ENCODE peak calls at places on chromosome 17, in nine cellular contexts. One of them, this sample, is unnamed.

GRCh38 chr17:7884581-7885356 is 3.8 kb upstream of the CHD3 start:
- DNase-seq in amniotic stem cell: no peak
- DNase-seq in choroid plexus epithelial cell: no peak
- DNase-seq in dermis blood vessel endothelial cell: peak; percentile 9
- DNase-seq in stimulated activated CD8-positive, alpha-beta memory T cell treated with anti-CD3 and anti-CD28 coated beads, Interleukin-4, amount 100 ng/mL, for 24 hours: peak; percentile 26
- DNase-seq in fibroblast of pulmonary artery: no peak
- DNase-seq in stimulated activated CD4-positive, alpha-beta T cell treated with anti-CD3 and anti-CD28 coated beads, TNF-alpha, amount 100 ng/mL, for 24 hours: peak; percentile 17
- DNase-seq in activated CD4-positive, alpha-beta T cell treated with anti-CD3 and anti-CD28 coated beads for 36 hours: peak; percentile 55
- DNase-seq in COR-L47: no peak
- DNase-seq in this sample: no peak

GRCh38 chr17:56913000-56913866 is 616 bp downstream of the TRIM25 start:
- DNase-seq in stimulated activated CD8-positive, alpha-beta memory T cell treated with anti-CD3 and anti-CD28 coated beads, Interleukin-4, amount 100 ng/mL, for 24 hours: no peak
- DNase-seq in activated CD4-positive, alpha-beta T cell treated with anti-CD3 and anti-CD28 coated beads for 36 hours: no peak
- DNase-seq in choroid plexus epithelial cell: peak; percentile 25
- DNase-seq in dermis blood vessel endothelial cell: peak; percentile 37
- DNase-seq in fibroblast of pulmonary artery: peak; percentile 10
- DNase-seq in stimulated activated CD4-positive, alpha-beta T cell treated with anti-CD3 and anti-CD28 coated beads, TNF-alpha, amount 100 ng/mL, for 24 hours: peak; percentile 18
- DNase-seq in amniotic stem cell: no peak
- DNase-seq in COR-L47: peak; percentile 33
- DNase-seq in this sample: no peak

GRCh38 chr17:81043725-81044427 is 8.9 kb downstream of the BAIAP2 start:
- DNase-seq in stimulated activated CD8-positive, alpha-beta memory T cell treated with anti-CD3 and anti-CD28 coated beads, Interleukin-4, amount 100 ng/mL, for 24 hours: no peak
- DNase-seq in activated CD4-positive, alpha-beta T cell treated with anti-CD3 and anti-CD28 coated beads for 36 hours: no peak
- DNase-seq in fibroblast of pulmonary artery: no peak
- DNase-seq in choroid plexus epithelial cell: peak; percentile 76
- DNase-seq in COR-L47: no peak
- DNase-seq in stimulated activated CD4-positive, alpha-beta T cell treated with anti-CD3 and anti-CD28 coated beads, TNF-alpha, amount 100 ng/mL, for 24 hours: no peak
- DNase-seq in amniotic stem cell: no peak
- DNase-seq in dermis blood vessel endothelial cell: peak; percentile 61
- DNase-seq in this sample: peak; percentile 27

GRCh38 chr17:77460514-77461046 is 319.8 kb downstream of the SEC14L1 start:
- DNase-seq in activated CD4-positive, alpha-beta T cell treated with anti-CD3 and anti-CD28 coated beads for 36 hours: no peak
- DNase-seq in amniotic stem cell: no peak
- DNase-seq in stimulated activated CD4-positive, alpha-beta T cell treated with anti-CD3 and anti-CD28 coated beads, TNF-alpha, amount 100 ng/mL, for 24 hours: no peak
- DNase-seq in dermis blood vessel endothelial cell: no peak
- DNase-seq in choroid plexus epithelial cell: no peak
- DNase-seq in COR-L47: no peak
- DNase-seq in stimulated activated CD8-positive, alpha-beta memory T cell treated with anti-CD3 and anti-CD28 coated beads, Interleukin-4, amount 100 ng/mL, for 24 hours: no peak
- DNase-seq in fibroblast of pulmonary artery: no peak
- DNase-seq in this sample: no peak

GRCh38 chr17:10772425-10773380 is 31.2 kb downstream of the TMEM238L start:
- DNase-seq in fibroblast of pulmonary artery: peak; percentile 7
- DNase-seq in dermis blood vessel endothelial cell: peak; percentile 24
- DNase-seq in activated CD4-positive, alpha-beta T cell treated with anti-CD3 and anti-CD28 coated beads for 36 hours: peak; percentile 75
- DNase-seq in stimulated activated CD4-positive, alpha-beta T cell treated with anti-CD3 and anti-CD28 coated beads, TNF-alpha, amount 100 ng/mL, for 24 hours: peak; percentile 37
- DNase-seq in choroid plexus epithelial cell: peak; percentile 12
- DNase-seq in amniotic stem cell: no peak
- DNase-seq in COR-L47: no peak
- DNase-seq in stimulated activated CD8-positive, alpha-beta memory T cell treated with anti-CD3 and anti-CD28 coated beads, Interleukin-4, amount 100 ng/mL, for 24 hours: peak; percentile 21
- DNase-seq in this sample: no peak

GRCh38 chr17:76452102-76452645 is 778 bp downstream of the UBE2O start:
- DNase-seq in stimulated activated CD8-positive, alpha-beta memory T cell treated with anti-CD3 and anti-CD28 coated beads, Interleukin-4, amount 100 ng/mL, for 24 hours: no peak
- DNase-seq in fibroblast of pulmonary artery: no peak
- DNase-seq in activated CD4-positive, alpha-beta T cell treated with anti-CD3 and anti-CD28 coated beads for 36 hours: no peak
- DNase-seq in stimulated activated CD4-positive, alpha-beta T cell treated with anti-CD3 and anti-CD28 coated beads, TNF-alpha, amount 100 ng/mL, for 24 hours: peak; percentile 20
- DNase-seq in choroid plexus epithelial cell: no peak
- DNase-seq in amniotic stem cell: no peak
- DNase-seq in COR-L47: no peak
- DNase-seq in dermis blood vessel endothelial cell: peak; percentile 30
- DNase-seq in this sample: no peak

GRCh38 chr17:76626442-76626841 is 17.1 kb downstream of the ST6GALNAC1 start:
- DNase-seq in fibroblast of pulmonary artery: no peak
- DNase-seq in amniotic stem cell: no peak
- DNase-seq in dermis blood vessel endothelial cell: no peak
- DNase-seq in choroid plexus epithelial cell: no peak
- DNase-seq in activated CD4-positive, alpha-beta T cell treated with anti-CD3 and anti-CD28 coated beads for 36 hours: no peak
- DNase-seq in COR-L47: no peak
- DNase-seq in stimulated activated CD4-positive, alpha-beta T cell treated with anti-CD3 and anti-CD28 coated beads, TNF-alpha, amount 100 ng/mL, for 24 hours: no peak
- DNase-seq in stimulated activated CD8-positive, alpha-beta memory T cell treated with anti-CD3 and anti-CD28 coated beads, Interleukin-4, amount 100 ng/mL, for 24 hours: no peak
- DNase-seq in this sample: no peak

GRCh38 chr17:51803161-51803560 is 355.4 kb downstream of the CA10 start:
- DNase-seq in COR-L47: no peak
- DNase-seq in amniotic stem cell: no peak
- DNase-seq in dermis blood vessel endothelial cell: no peak
- DNase-seq in choroid plexus epithelial cell: no peak
- DNase-seq in stimulated activated CD4-positive, alpha-beta T cell treated with anti-CD3 and anti-CD28 coated beads, TNF-alpha, amount 100 ng/mL, for 24 hours: no peak
- DNase-seq in stimulated activated CD8-positive, alpha-beta memory T cell treated with anti-CD3 and anti-CD28 coated beads, Interleukin-4, amount 100 ng/mL, for 24 hours: no peak
- DNase-seq in fibroblast of pulmonary artery: no peak
- DNase-seq in activated CD4-positive, alpha-beta T cell treated with anti-CD3 and anti-CD28 coated beads for 36 hours: no peak
- DNase-seq in this sample: no peak

GRCh38 chr17:75178453-75178852 is 4.3 kb downstream of the SUMO2 start:
- DNase-seq in dermis blood vessel endothelial cell: no peak
- DNase-seq in fibroblast of pulmonary artery: no peak
- DNase-seq in amniotic stem cell: no peak
- DNase-seq in stimulated activated CD4-positive, alpha-beta T cell treated with anti-CD3 and anti-CD28 coated beads, TNF-alpha, amount 100 ng/mL, for 24 hours: no peak
- DNase-seq in choroid plexus epithelial cell: no peak
- DNase-seq in activated CD4-positive, alpha-beta T cell treated with anti-CD3 and anti-CD28 coated beads for 36 hours: no peak
- DNase-seq in COR-L47: no peak
- DNase-seq in stimulated activated CD8-positive, alpha-beta memory T cell treated with anti-CD3 and anti-CD28 coated beads, Interleukin-4, amount 100 ng/mL, for 24 hours: no peak
- DNase-seq in this sample: no peak

GRCh38 chr17:45221997-45222272 is 250 bp downstream of the FMNL1 start:
- DNase-seq in amniotic stem cell: no peak
- DNase-seq in fibroblast of pulmonary artery: no peak
- DNase-seq in activated CD4-positive, alpha-beta T cell treated with anti-CD3 and anti-CD28 coated beads for 36 hours: no peak
- DNase-seq in COR-L47: no peak
- DNase-seq in stimulated activated CD8-positive, alpha-beta memory T cell treated with anti-CD3 and anti-CD28 coated beads, Interleukin-4, amount 100 ng/mL, for 24 hours: no peak
- DNase-seq in choroid plexus epithelial cell: no peak
- DNase-seq in dermis blood vessel endothelial cell: no peak
- DNase-seq in stimulated activated CD4-positive, alpha-beta T cell treated with anti-CD3 and anti-CD28 coated beads, TNF-alpha, amount 100 ng/mL, for 24 hours: no peak
- DNase-seq in this sample: no peak

GRCh38 chr17:66459811-66460270 is 157.4 kb downstream of the PRKCA start:
- DNase-seq in COR-L47: no peak
- DNase-seq in stimulated activated CD4-positive, alpha-beta T cell treated with anti-CD3 and anti-CD28 coated beads, TNF-alpha, amount 100 ng/mL, for 24 hours: peak; percentile 18
- DNase-seq in fibroblast of pulmonary artery: peak; percentile 99
- DNase-seq in stimulated activated CD8-positive, alpha-beta memory T cell treated with anti-CD3 and anti-CD28 coated beads, Interleukin-4, amount 100 ng/mL, for 24 hours: no peak
- DNase-seq in activated CD4-positive, alpha-beta T cell treated with anti-CD3 and anti-CD28 coated beads for 36 hours: peak; percentile 57
- DNase-seq in dermis blood vessel endothelial cell: peak; percentile 99
- DNase-seq in choroid plexus epithelial cell: peak; percentile 100
- DNase-seq in amniotic stem cell: peak; percentile 88
- DNase-seq in this sample: peak; percentile 99

GRCh38 chr17:45956090-45956489 is 43.0 kb upstream of the STH start:
- DNase-seq in fibroblast of pulmonary artery: no peak
- DNase-seq in amniotic stem cell: no peak
- DNase-seq in COR-L47: no peak
- DNase-seq in stimulated activated CD8-positive, alpha-beta memory T cell treated with anti-CD3 and anti-CD28 coated beads, Interleukin-4, amount 100 ng/mL, for 24 hours: no peak
- DNase-seq in dermis blood vessel endothelial cell: no peak
- DNase-seq in activated CD4-positive, alpha-beta T cell treated with anti-CD3 and anti-CD28 coated beads for 36 hours: no peak
- DNase-seq in stimulated activated CD4-positive, alpha-beta T cell treated with anti-CD3 and anti-CD28 coated beads, TNF-alpha, amount 100 ng/mL, for 24 hours: no peak
- DNase-seq in choroid plexus epithelial cell: no peak
- DNase-seq in this sample: no peak

GRCh38 chr17:17959520-17960361 is 12.5 kb downstream of the TOM1L2 start:
- DNase-seq in choroid plexus epithelial cell: peak; percentile 49
- DNase-seq in COR-L47: no peak
- DNase-seq in stimulated activated CD8-positive, alpha-beta memory T cell treated with anti-CD3 and anti-CD28 coated beads, Interleukin-4, amount 100 ng/mL, for 24 hours: no peak
- DNase-seq in fibroblast of pulmonary artery: peak; percentile 34
- DNase-seq in activated CD4-positive, alpha-beta T cell treated with anti-CD3 and anti-CD28 coated beads for 36 hours: peak; percentile 67
- DNase-seq in amniotic stem cell: no peak
- DNase-seq in stimulated activated CD4-positive, alpha-beta T cell treated with anti-CD3 and anti-CD28 coated beads, TNF-alpha, amount 100 ng/mL, for 24 hours: peak; percentile 35
- DNase-seq in dermis blood vessel endothelial cell: no peak
- DNase-seq in this sample: peak; percentile 62

GRCh38 chr17:57956311-57957119 is 1.3 kb upstream of the CUEDC1 start:
- DNase-seq in stimulated activated CD4-positive, alpha-beta T cell treated with anti-CD3 and anti-CD28 coated beads, TNF-alpha, amount 100 ng/mL, for 24 hours: peak; percentile 29
- DNase-seq in COR-L47: no peak
- DNase-seq in stimulated activated CD8-positive, alpha-beta memory T cell treated with anti-CD3 and anti-CD28 coated beads, Interleukin-4, amount 100 ng/mL, for 24 hours: peak; percentile 23
- DNase-seq in dermis blood vessel endothelial cell: no peak
- DNase-seq in activated CD4-positive, alpha-beta T cell treated with anti-CD3 and anti-CD28 coated beads for 36 hours: peak; percentile 61
- DNase-seq in fibroblast of pulmonary artery: no peak
- DNase-seq in amniotic stem cell: no peak
- DNase-seq in choroid plexus epithelial cell: no peak
- DNase-seq in this sample: no peak

GRCh38 chr17:27520571-27521185 is 64.4 kb downstream of the KSR1 start:
- DNase-seq in activated CD4-positive, alpha-beta T cell treated with anti-CD3 and anti-CD28 coated beads for 36 hours: no peak
- DNase-seq in stimulated activated CD8-positive, alpha-beta memory T cell treated with anti-CD3 and anti-CD28 coated beads, Interleukin-4, amount 100 ng/mL, for 24 hours: no peak
- DNase-seq in fibroblast of pulmonary artery: no peak
- DNase-seq in dermis blood vessel endothelial cell: peak; percentile 15
- DNase-seq in amniotic stem cell: no peak
- DNase-seq in stimulated activated CD4-positive, alpha-beta T cell treated with anti-CD3 and anti-CD28 coated beads, TNF-alpha, amount 100 ng/mL, for 24 hours: no peak
- DNase-seq in COR-L47: no peak
- DNase-seq in choroid plexus epithelial cell: no peak
- DNase-seq in this sample: no peak

GRCh38 chr17:44124118-44124438 is 637 bp upstream of the HDAC5 start:
- DNase-seq in fibroblast of pulmonary artery: no peak
- DNase-seq in stimulated activated CD4-positive, alpha-beta T cell treated with anti-CD3 and anti-CD28 coated beads, TNF-alpha, amount 100 ng/mL, for 24 hours: no peak
- DNase-seq in dermis blood vessel endothelial cell: no peak
- DNase-seq in choroid plexus epithelial cell: no peak
- DNase-seq in stimulated activated CD8-positive, alpha-beta memory T cell treated with anti-CD3 and anti-CD28 coated beads, Interleukin-4, amount 100 ng/mL, for 24 hours: no peak
- DNase-seq in COR-L47: no peak
- DNase-seq in amniotic stem cell: no peak
- DNase-seq in activated CD4-positive, alpha-beta T cell treated with anti-CD3 and anti-CD28 coated beads for 36 hours: no peak
- DNase-seq in this sample: no peak

GRCh38 chr17:36514856-36515255 is 19.8 kb downstream of the MYO19 start:
- DNase-seq in stimulated activated CD4-positive, alpha-beta T cell treated with anti-CD3 and anti-CD28 coated beads, TNF-alpha, amount 100 ng/mL, for 24 hours: no peak
- DNase-seq in choroid plexus epithelial cell: no peak
- DNase-seq in COR-L47: no peak
- DNase-seq in activated CD4-positive, alpha-beta T cell treated with anti-CD3 and anti-CD28 coated beads for 36 hours: no peak
- DNase-seq in stimulated activated CD8-positive, alpha-beta memory T cell treated with anti-CD3 and anti-CD28 coated beads, Interleukin-4, amount 100 ng/mL, for 24 hours: no peak
- DNase-seq in dermis blood vessel endothelial cell: no peak
- DNase-seq in amniotic stem cell: no peak
- DNase-seq in fibroblast of pulmonary artery: no peak
- DNase-seq in this sample: no peak

GRCh38 chr17:7354262-7354781 is 634 bp upstream of the TMEM95 start:
- DNase-seq in choroid plexus epithelial cell: peak; percentile 47
- DNase-seq in fibroblast of pulmonary artery: no peak
- DNase-seq in stimulated activated CD4-positive, alpha-beta T cell treated with anti-CD3 and anti-CD28 coated beads, TNF-alpha, amount 100 ng/mL, for 24 hours: no peak
- DNase-seq in amniotic stem cell: no peak
- DNase-seq in activated CD4-positive, alpha-beta T cell treated with anti-CD3 and anti-CD28 coated beads for 36 hours: peak; percentile 77
- DNase-seq in dermis blood vessel endothelial cell: no peak
- DNase-seq in COR-L47: peak; percentile 53
- DNase-seq in stimulated activated CD8-positive, alpha-beta memory T cell treated with anti-CD3 and anti-CD28 coated beads, Interleukin-4, amount 100 ng/mL, for 24 hours: no peak
- DNase-seq in this sample: peak; percentile 36

GRCh38 chr17:38741443-38741842 is 6.7 kb downstream of the PCGF2 start:
- DNase-seq in choroid plexus epithelial cell: no peak
- DNase-seq in stimulated activated CD4-positive, alpha-beta T cell treated with anti-CD3 and anti-CD28 coated beads, TNF-alpha, amount 100 ng/mL, for 24 hours: no peak
- DNase-seq in fibroblast of pulmonary artery: no peak
- DNase-seq in dermis blood vessel endothelial cell: no peak
- DNase-seq in COR-L47: no peak
- DNase-seq in stimulated activated CD8-positive, alpha-beta memory T cell treated with anti-CD3 and anti-CD28 coated beads, Interleukin-4, amount 100 ng/mL, for 24 hours: no peak
- DNase-seq in amniotic stem cell: no peak
- DNase-seq in activated CD4-positive, alpha-beta T cell treated with anti-CD3 and anti-CD28 coated beads for 36 hours: no peak
- DNase-seq in this sample: no peak

GRCh38 chr17:27430882-27431491 is 25.3 kb upstream of the KSR1 start:
- DNase-seq in amniotic stem cell: peak; percentile 45
- DNase-seq in dermis blood vessel endothelial cell: peak; percentile 73
- DNase-seq in COR-L47: peak; percentile 13
- DNase-seq in fibroblast of pulmonary artery: peak; percentile 61
- DNase-seq in stimulated activated CD4-positive, alpha-beta T cell treated with anti-CD3 and anti-CD28 coated beads, TNF-alpha, amount 100 ng/mL, for 24 hours: peak; percentile 7
- DNase-seq in activated CD4-positive, alpha-beta T cell treated with anti-CD3 and anti-CD28 coated beads for 36 hours: peak; percentile 38
- DNase-seq in choroid plexus epithelial cell: peak; percentile 53
- DNase-seq in stimulated activated CD8-positive, alpha-beta memory T cell treated with anti-CD3 and anti-CD28 coated beads, Interleukin-4, amount 100 ng/mL, for 24 hours: no peak
- DNase-seq in this sample: peak; percentile 43

GRCh38 chr17:32621612-32622312 is 135.0 kb downstream of the CDK5R1 start:
- DNase-seq in choroid plexus epithelial cell: peak; percentile 17
- DNase-seq in dermis blood vessel endothelial cell: peak; percentile 56
- DNase-seq in amniotic stem cell: no peak
- DNase-seq in COR-L47: no peak
- DNase-seq in activated CD4-positive, alpha-beta T cell treated with anti-CD3 and anti-CD28 coated beads for 36 hours: no peak
- DNase-seq in fibroblast of pulmonary artery: no peak
- DNase-seq in stimulated activated CD8-positive, alpha-beta memory T cell treated with anti-CD3 and anti-CD28 coated beads, Interleukin-4, amount 100 ng/mL, for 24 hours: no peak
- DNase-seq in stimulated activated CD4-positive, alpha-beta T cell treated with anti-CD3 and anti-CD28 coated beads, TNF-alpha, amount 100 ng/mL, for 24 hours: no peak
- DNase-seq in this sample: no peak

GRCh38 chr17:28255616-28256015 is 63.4 kb upstream of the TMEM97 start:
- DNase-seq in fibroblast of pulmonary artery: no peak
- DNase-seq in stimulated activated CD4-positive, alpha-beta T cell treated with anti-CD3 and anti-CD28 coated beads, TNF-alpha, amount 100 ng/mL, for 24 hours: no peak
- DNase-seq in activated CD4-positive, alpha-beta T cell treated with anti-CD3 and anti-CD28 coated beads for 36 hours: no peak
- DNase-seq in choroid plexus epithelial cell: no peak
- DNase-seq in stimulated activated CD8-positive, alpha-beta memory T cell treated with anti-CD3 and anti-CD28 coated beads, Interleukin-4, amount 100 ng/mL, for 24 hours: no peak
- DNase-seq in COR-L47: no peak
- DNase-seq in amniotic stem cell: no peak
- DNase-seq in dermis blood vessel endothelial cell: no peak
- DNase-seq in this sample: no peak

GRCh38 chr17:78272181-78272913 is 40.9 kb downstream of the TMEM235 start:
- DNase-seq in stimulated activated CD8-positive, alpha-beta memory T cell treated with anti-CD3 and anti-CD28 coated beads, Interleukin-4, amount 100 ng/mL, for 24 hours: no peak
- DNase-seq in COR-L47: no peak
- DNase-seq in choroid plexus epithelial cell: peak; percentile 96
- DNase-seq in amniotic stem cell: no peak
- DNase-seq in activated CD4-positive, alpha-beta T cell treated with anti-CD3 and anti-CD28 coated beads for 36 hours: peak; percentile 86
- DNase-seq in fibroblast of pulmonary artery: peak; percentile 92
- DNase-seq in dermis blood vessel endothelial cell: no peak
- DNase-seq in stimulated activated CD4-positive, alpha-beta T cell treated with anti-CD3 and anti-CD28 coated beads, TNF-alpha, amount 100 ng/mL, for 24 hours: peak; percentile 56
- DNase-seq in this sample: peak; percentile 63

GRCh38 chr17:7215652-7216139 is 3.9 kb downstream of the DLG4 start:
- DNase-seq in fibroblast of pulmonary artery: no peak
- DNase-seq in stimulated activated CD4-positive, alpha-beta T cell treated with anti-CD3 and anti-CD28 coated beads, TNF-alpha, amount 100 ng/mL, for 24 hours: no peak
- DNase-seq in stimulated activated CD8-positive, alpha-beta memory T cell treated with anti-CD3 and anti-CD28 coated beads, Interleukin-4, amount 100 ng/mL, for 24 hours: no peak
- DNase-seq in COR-L47: no peak
- DNase-seq in activated CD4-positive, alpha-beta T cell treated with anti-CD3 and anti-CD28 coated beads for 36 hours: peak; percentile 32
- DNase-seq in choroid plexus epithelial cell: no peak
- DNase-seq in amniotic stem cell: no peak
- DNase-seq in dermis blood vessel endothelial cell: peak; percentile 19
- DNase-seq in this sample: no peak

GRCh38 chr17:78888911-78889496 is 14.0 kb downstream of the CEP295NL start:
- DNase-seq in fibroblast of pulmonary artery: no peak
- DNase-seq in choroid plexus epithelial cell: no peak
- DNase-seq in COR-L47: peak; percentile 88
- DNase-seq in amniotic stem cell: no peak
- DNase-seq in stimulated activated CD4-positive, alpha-beta T cell treated with anti-CD3 and anti-CD28 coated beads, TNF-alpha, amount 100 ng/mL, for 24 hours: no peak
- DNase-seq in dermis blood vessel endothelial cell: no peak
- DNase-seq in stimulated activated CD8-positive, alpha-beta memory T cell treated with anti-CD3 and anti-CD28 coated beads, Interleukin-4, amount 100 ng/mL, for 24 hours: no peak
- DNase-seq in activated CD4-positive, alpha-beta T cell treated with anti-CD3 and anti-CD28 coated beads for 36 hours: no peak
- DNase-seq in this sample: no peak

GRCh38 chr17:17698869-17699351 is 17.7 kb downstream of the RAI1 start:
- DNase-seq in dermis blood vessel endothelial cell: peak; percentile 29
- DNase-seq in activated CD4-positive, alpha-beta T cell treated with anti-CD3 and anti-CD28 coated beads for 36 hours: no peak
- DNase-seq in amniotic stem cell: no peak
- DNase-seq in fibroblast of pulmonary artery: no peak
- DNase-seq in choroid plexus epithelial cell: no peak
- DNase-seq in stimulated activated CD8-positive, alpha-beta memory T cell treated with anti-CD3 and anti-CD28 coated beads, Interleukin-4, amount 100 ng/mL, for 24 hours: no peak
- DNase-seq in stimulated activated CD4-positive, alpha-beta T cell treated with anti-CD3 and anti-CD28 coated beads, TNF-alpha, amount 100 ng/mL, for 24 hours: no peak
- DNase-seq in COR-L47: no peak
- DNase-seq in this sample: no peak

GRCh38 chr17:50518265-50519023 is 10.2 kb downstream of the MYCBPAP start:
- DNase-seq in choroid plexus epithelial cell: peak; percentile 84
- DNase-seq in COR-L47: no peak
- DNase-seq in dermis blood vessel endothelial cell: no peak
- DNase-seq in stimulated activated CD8-positive, alpha-beta memory T cell treated with anti-CD3 and anti-CD28 coated beads, Interleukin-4, amount 100 ng/mL, for 24 hours: no peak
- DNase-seq in amniotic stem cell: no peak
- DNase-seq in fibroblast of pulmonary artery: no peak
- DNase-seq in activated CD4-positive, alpha-beta T cell treated with anti-CD3 and anti-CD28 coated beads for 36 hours: no peak
- DNase-seq in stimulated activated CD4-positive, alpha-beta T cell treated with anti-CD3 and anti-CD28 coated beads, TNF-alpha, amount 100 ng/mL, for 24 hours: no peak
- DNase-seq in this sample: no peak

GRCh38 chr17:38559025-38559879 is 46.5 kb downstream of the SRCIN1 start:
- DNase-seq in COR-L47: peak; percentile 97
- DNase-seq in dermis blood vessel endothelial cell: peak; percentile 45
- DNase-seq in activated CD4-positive, alpha-beta T cell treated with anti-CD3 and anti-CD28 coated beads for 36 hours: peak; percentile 95
- DNase-seq in choroid plexus epithelial cell: peak; percentile 63
- DNase-seq in stimulated activated CD8-positive, alpha-beta memory T cell treated with anti-CD3 and anti-CD28 coated beads, Interleukin-4, amount 100 ng/mL, for 24 hours: peak; percentile 89
- DNase-seq in stimulated activated CD4-positive, alpha-beta T cell treated with anti-CD3 and anti-CD28 coated beads, TNF-alpha, amount 100 ng/mL, for 24 hours: peak; percentile 94
- DNase-seq in amniotic stem cell: no peak
- DNase-seq in fibroblast of pulmonary artery: peak; percentile 60
- DNase-seq in this sample: peak; percentile 38

GRCh38 chr17:17952691-17953090 is 19.5 kb downstream of the TOM1L2 start:
- DNase-seq in dermis blood vessel endothelial cell: no peak
- DNase-seq in fibroblast of pulmonary artery: no peak
- DNase-seq in activated CD4-positive, alpha-beta T cell treated with anti-CD3 and anti-CD28 coated beads for 36 hours: no peak
- DNase-seq in choroid plexus epithelial cell: no peak
- DNase-seq in COR-L47: no peak
- DNase-seq in stimulated activated CD4-positive, alpha-beta T cell treated with anti-CD3 and anti-CD28 coated beads, TNF-alpha, amount 100 ng/mL, for 24 hours: no peak
- DNase-seq in amniotic stem cell: no peak
- DNase-seq in stimulated activated CD8-positive, alpha-beta memory T cell treated with anti-CD3 and anti-CD28 coated beads, Interleukin-4, amount 100 ng/mL, for 24 hours: no peak
- DNase-seq in this sample: no peak

GRCh38 chr17:35731932-35732805 is 730 bp downstream of the RASL10B start:
- DNase-seq in amniotic stem cell: no peak
- DNase-seq in choroid plexus epithelial cell: no peak
- DNase-seq in dermis blood vessel endothelial cell: no peak
- DNase-seq in fibroblast of pulmonary artery: no peak
- DNase-seq in stimulated activated CD8-positive, alpha-beta memory T cell treated with anti-CD3 and anti-CD28 coated beads, Interleukin-4, amount 100 ng/mL, for 24 hours: no peak
- DNase-seq in COR-L47: no peak
- DNase-seq in activated CD4-positive, alpha-beta T cell treated with anti-CD3 and anti-CD28 coated beads for 36 hours: peak; percentile 27
- DNase-seq in stimulated activated CD4-positive, alpha-beta T cell treated with anti-CD3 and anti-CD28 coated beads, TNF-alpha, amount 100 ng/mL, for 24 hours: no peak
- DNase-seq in this sample: no peak

GRCh38 chr17:58303981-58304734 is 23.4 kb upstream of the MPO start:
- DNase-seq in fibroblast of pulmonary artery: peak; percentile 44
- DNase-seq in COR-L47: peak; percentile 27
- DNase-seq in activated CD4-positive, alpha-beta T cell treated with anti-CD3 and anti-CD28 coated beads for 36 hours: peak; percentile 80
- DNase-seq in choroid plexus epithelial cell: peak; percentile 62
- DNase-seq in dermis blood vessel endothelial cell: peak; percentile 61
- DNase-seq in stimulated activated CD8-positive, alpha-beta memory T cell treated with anti-CD3 and anti-CD28 coated beads, Interleukin-4, amount 100 ng/mL, for 24 hours: peak; percentile 29
- DNase-seq in stimulated activated CD4-positive, alpha-beta T cell treated with anti-CD3 and anti-CD28 coated beads, TNF-alpha, amount 100 ng/mL, for 24 hours: peak; percentile 63
- DNase-seq in amniotic stem cell: no peak
- DNase-seq in this sample: peak; percentile 27

This sample was measured in fibroblast of the aortic adventitia.